ENCODE peak calls at places on chromosome 2, in eight cellular contexts. Y is NCI-H1105 treated with DMSO at 0.1 percent for 48 hours; Q is NCI-H2081; U is M059J; O is amniotic stem cell; T is ovary; X is stimulated activated CD8-positive, alpha-beta memory T cell treated with anti-CD3 and anti-CD28 coated beads, Interleukin-7, amount 100 ng/mL, for 1 hour; G is ELR. D is an unnamed sample.

GRCh38 chr2:40225670-40226069 is 226.2 kb downstream of the SLC8A1 start:
- DNase-seq in O (no peak), Q (no peak), X (no peak), Y (no peak), G (no peak), T (no peak), U (no peak), D (no peak)

GRCh38 chr2:17148298-17149228 is 369.7 kb downstream of the RAD51AP2 start:
- DNase-seq in O (peak), Q (peak), X (no peak), G (peak), T (no peak), Y (no peak), U (peak), D (no peak)

GRCh38 chr2:69524799-69525198 is 87.6 kb upstream of the NFU1 start:
- DNase-seq in O (no peak), Y (no peak), U (no peak), G (no peak), T (no peak), Q (no peak), X (no peak), D (no peak)

GRCh38 chr2:183011741-183012140 is 26.5 kb downstream of the NCKAP1 start:
- DNase-seq in O (no peak), G (no peak), X (no peak), T (no peak), Y (no peak), U (no peak), Q (no peak), D (no peak)

GRCh38 chr2:240972636-240973521 is 25.5 kb upstream of the SNED1 start:
- DNase-seq in Y (peak), U (no peak), O (no peak), Q (peak), T (peak), X (no peak), G (no peak), D (no peak)

GRCh38 chr2:64234785-64235184 is 90.6 kb upstream of the PELI1 start:
- DNase-seq in Y (no peak), T (no peak), U (no peak), G (no peak), X (no peak), Q (no peak), O (no peak), D (no peak)

GRCh38 chr2:220533485-220533884 is 906.1 kb downstream of the SLC4A3 start:
- DNase-seq in U (peak), Y (no peak), G (peak), Q (no peak), O (peak), T (no peak), X (no peak), D (no peak)

GRCh38 chr2:128178650-128179460 is 87.9 kb downstream of the UGGT1 start:
- DNase-seq in O (peak), Q (peak), X (no peak), G (peak), U (peak), Y (no peak), T (peak), D (peak)

GRCh38 chr2:46273919-46274318 is 23.3 kb upstream of the EPAS1 start:
- DNase-seq in O (no peak), T (no peak), Y (no peak), G (no peak), U (no peak), X (no peak), Q (no peak), D (no peak)

GRCh38 chr2:104854507-104855173 is 725 bp downstream of the POU3F3 start:
- DNase-seq in G (no peak), X (no peak), Y (no peak), U (no peak), O (no peak), T (no peak), Q (no peak), D (no peak)

GRCh38 chr2:158775273-158776027 is 19.7 kb upstream of the DAPL1 start:
- DNase-seq in T (no peak), Y (no peak), X (no peak), Q (no peak), U (no peak), O (no peak), G (no peak), D (no peak)